ENCODE peak calls at places on chromosomes 11 and 22, in five cellular contexts. W, Q, L, B and Z are unnamed samples.

GRCh38 chr22:23243006-23243573 is 62.8 kb downstream of the BCR start:
- DNase-seq in W (no peak), Q (no peak), L (peak; percentile 82), B (peak; percentile 71), Z (peak; percentile 79)

GRCh38 chr11:62427630-62428233 is 8.9 kb downstream of the SCGB1A1 start:
- DNase-seq in W (no peak), Q (no peak), L (no peak), B (no peak), Z (no peak)

GRCh38 chr11:107719062-107719461 is 7.2 kb upstream of the SLN start:
- DNase-seq in W (no peak), Q (no peak), L (no peak), B (no peak), Z (no peak)

GRCh38 chr22:17576475-17576874 is 13.2 kb downstream of the SLC25A18 start:
- DNase-seq in W (no peak), Q (no peak), L (no peak), B (no peak), Z (no peak)

GRCh38 chr11:37946155-37946766 is 1348.2 kb upstream of the RAG2 start:
- DNase-seq in W (no peak), Q (no peak), L (no peak), B (no peak), Z (no peak)

GRCh38 chr11:78787696-78788095 is 213.0 kb upstream of the NARS2 start:
- DNase-seq in W (no peak), Q (no peak), L (no peak), B (no peak), Z (no peak)

GRCh38 chr22:49365191-49365837 is 462.4 kb downstream of the BRD1 start:
- DNase-seq in W (no peak), Q (no peak), L (no peak), B (no peak), Z (no peak)

GRCh38 chr22:38228873-38229740 is 27.3 kb downstream of the MAFF start:
- DNase-seq in W (no peak), Q (no peak), L (no peak), B (no peak), Z (no peak)

GRCh38 chr11:2194877-2195755 is 23.5 kb upstream of the TH start:
- DNase-seq in W (no peak), Q (peak; percentile 60), L (peak; percentile 10), B (peak; percentile 34), Z (peak; percentile 51)

GRCh38 chr11:63639195-63639832 is 25.1 kb upstream of the PLAAT3 start:
- DNase-seq in W (no peak), Q (peak; percentile 2), L (no peak), B (no peak), Z (no peak)

GRCh38 chr11:15589070-15589626 is 474.4 kb downstream of the INSC start:
- DNase-seq in W (no peak), Q (no peak), L (no peak), B (no peak), Z (no peak)

GRCh38 chr11:111344032-111344431 is 35.0 kb downstream of the POU2AF1 start:
- DNase-seq in W (no peak), Q (no peak), L (no peak), B (no peak), Z (no peak)

GRCh38 chr11:830295-831131 is 2.2 kb upstream of the CD151 start:
- DNase-seq in W (no peak), Q (peak; percentile 80), L (peak; percentile 38), B (no peak), Z (no peak)

GRCh38 chr11:287821-288327 is 1.1 kb upstream of the PGGHG start:
- DNase-seq in W (no peak), Q (no peak), L (peak; percentile 71), B (no peak), Z (peak; percentile 74)

GRCh38 chr11:130310622-130311021 is 4.1 kb downstream of the ZBTB44 start:
- DNase-seq in W (no peak), Q (no peak), L (no peak), B (no peak), Z (no peak)

GRCh38 chr11:110763249-110764011 is 51.2 kb upstream of the ARHGAP20 start:
- DNase-seq in W (no peak), Q (peak; percentile 85), L (no peak), B (no peak), Z (no peak)

GRCh38 chr11:5522308-5522707 is 5.8 kb upstream of the UBQLNL start:
- DNase-seq in W (no peak), Q (no peak), L (no peak), B (no peak), Z (no peak)

GRCh38 chr11:126363706-126364245 is 8.3 kb downstream of the ST3GAL4 start:
- DNase-seq in W (no peak), Q (no peak), L (no peak), B (no peak), Z (no peak)

GRCh38 chr22:21641795-21642583 is at the start of gene SDF2L1:
- DNase-seq in W (peak; percentile 94), Q (peak; percentile 99), L (peak; percentile 98), B (peak; percentile 98), Z (peak; percentile 98)

GRCh38 chr11:65131895-65132237 is 2.5 kb downstream of the SYVN1 start:
- DNase-seq in W (no peak), Q (no peak), L (no peak), B (no peak), Z (no peak)

GRCh38 chr11:13376402-13376801 is 86.6 kb downstream of the BTBD10 start:
- DNase-seq in W (no peak), Q (no peak), L (no peak), B (no peak), Z (no peak)

GRCh38 chr11:33552756-33553155 is 147.9 kb downstream of the C11orf91 start:
- DNase-seq in W (no peak), Q (no peak), L (no peak), B (no peak), Z (no peak)

GRCh38 chr11:131392528-131393255 is 22.3 kb downstream of the NTM start:
- DNase-seq in W (no peak), Q (no peak), L (no peak), B (no peak), Z (no peak)